ENCODE peak calls at places on chromosomes 4 and X, in four cellular contexts. One of them, this sample, is unnamed.

GRCh38 chr4:42655248-42655647 is 1.7 kb downstream of the ATP8A1 start:
- DNase-seq in activated naive CD8-positive, alpha-beta T cell treated with anti-CD3 and anti-CD28 coated beads, Interleukin-2, amount 50 U/mL, for 16 hours: no peak
- DNase-seq in stimulated activated CD4-positive, alpha-beta T cell treated with anti-CD3 and anti-CD28 coated beads, Interleukin-1b, Interleukin-23, amount 100 ng/mL, for 48 hours: no peak
- DNase-seq in MCF 10A: no peak
- DNase-seq in this sample: no peak

GRCh38 chr4:80115368-80116181 is 42.5 kb upstream of the ANTXR2 start:
- DNase-seq in activated naive CD8-positive, alpha-beta T cell treated with anti-CD3 and anti-CD28 coated beads, Interleukin-2, amount 50 U/mL, for 16 hours: no peak
- DNase-seq in stimulated activated CD4-positive, alpha-beta T cell treated with anti-CD3 and anti-CD28 coated beads, Interleukin-1b, Interleukin-23, amount 100 ng/mL, for 48 hours: no peak
- DNase-seq in MCF 10A: no peak
- DNase-seq in this sample: peak; percentile 20

GRCh38 chr4:52995341-52996030 is 133.4 kb downstream of the RASL11B start:
- DNase-seq in activated naive CD8-positive, alpha-beta T cell treated with anti-CD3 and anti-CD28 coated beads, Interleukin-2, amount 50 U/mL, for 16 hours: no peak
- DNase-seq in stimulated activated CD4-positive, alpha-beta T cell treated with anti-CD3 and anti-CD28 coated beads, Interleukin-1b, Interleukin-23, amount 100 ng/mL, for 48 hours: no peak
- DNase-seq in MCF 10A: peak; percentile 52
- DNase-seq in this sample: no peak

GRCh38 chr4:6854098-6854744 is 55.4 kb upstream of the TBC1D14 start:
- DNase-seq in activated naive CD8-positive, alpha-beta T cell treated with anti-CD3 and anti-CD28 coated beads, Interleukin-2, amount 50 U/mL, for 16 hours: no peak
- DNase-seq in stimulated activated CD4-positive, alpha-beta T cell treated with anti-CD3 and anti-CD28 coated beads, Interleukin-1b, Interleukin-23, amount 100 ng/mL, for 48 hours: no peak
- DNase-seq in MCF 10A: no peak
- DNase-seq in this sample: no peak

GRCh38 chrX:2383735-2384134 is 117.0 kb downstream of the DHRSX start:
- DNase-seq in activated naive CD8-positive, alpha-beta T cell treated with anti-CD3 and anti-CD28 coated beads, Interleukin-2, amount 50 U/mL, for 16 hours: no peak
- DNase-seq in stimulated activated CD4-positive, alpha-beta T cell treated with anti-CD3 and anti-CD28 coated beads, Interleukin-1b, Interleukin-23, amount 100 ng/mL, for 48 hours: no peak
- DNase-seq in MCF 10A: peak; percentile 28
- DNase-seq in this sample: no peak

GRCh38 chr4:36283912-36284465 is 2.6 kb downstream of the DTHD1 start:
- DNase-seq in activated naive CD8-positive, alpha-beta T cell treated with anti-CD3 and anti-CD28 coated beads, Interleukin-2, amount 50 U/mL, for 16 hours: no peak
- DNase-seq in stimulated activated CD4-positive, alpha-beta T cell treated with anti-CD3 and anti-CD28 coated beads, Interleukin-1b, Interleukin-23, amount 100 ng/mL, for 48 hours: no peak
- DNase-seq in MCF 10A: no peak
- DNase-seq in this sample: no peak

GRCh38 chr4:155722816-155723499 is 35.9 kb upstream of the GUCY1B1 start:
- DNase-seq in activated naive CD8-positive, alpha-beta T cell treated with anti-CD3 and anti-CD28 coated beads, Interleukin-2, amount 50 U/mL, for 16 hours: no peak
- DNase-seq in stimulated activated CD4-positive, alpha-beta T cell treated with anti-CD3 and anti-CD28 coated beads, Interleukin-1b, Interleukin-23, amount 100 ng/mL, for 48 hours: no peak
- DNase-seq in MCF 10A: no peak
- DNase-seq in this sample: peak; percentile 75

GRCh38 chr4:105923507-105924238 is 28.4 kb downstream of the NPNT start:
- DNase-seq in activated naive CD8-positive, alpha-beta T cell treated with anti-CD3 and anti-CD28 coated beads, Interleukin-2, amount 50 U/mL, for 16 hours: no peak
- DNase-seq in stimulated activated CD4-positive, alpha-beta T cell treated with anti-CD3 and anti-CD28 coated beads, Interleukin-1b, Interleukin-23, amount 100 ng/mL, for 48 hours: no peak
- DNase-seq in MCF 10A: peak; percentile 43
- DNase-seq in this sample: no peak